ENCODE peak calls at places on chromosome 2, in seven cellular contexts. One of them, this sample, is unnamed.

GRCh38 chr2:85865539-85866164 is 23.1 kb downstream of the ST3GAL5 start:
- DNase-seq in neural progenitor cell: no peak
- DNase-seq in GM23338: no peak
- DNase-seq in OCI-LY7: no peak
- DNase-seq in HCT116: no peak
- DNase-seq in GM23248: peak
- DNase-seq in SK-N-SH: no peak
- DNase-seq in this sample: no peak

GRCh38 chr2:25595393-25595792 is 78.0 kb downstream of the DTNB start:
- DNase-seq in neural progenitor cell: no peak
- DNase-seq in GM23338: no peak
- DNase-seq in OCI-LY7: no peak
- DNase-seq in HCT116: no peak
- DNase-seq in GM23248: no peak
- DNase-seq in SK-N-SH: no peak
- DNase-seq in this sample: no peak

GRCh38 chr2:18741888-18742287 is 152.5 kb upstream of the NT5C1B start:
- DNase-seq in neural progenitor cell: no peak
- DNase-seq in GM23338: peak
- DNase-seq in OCI-LY7: no peak
- DNase-seq in HCT116: no peak
- DNase-seq in GM23248: no peak
- DNase-seq in SK-N-SH: no peak
- DNase-seq in this sample: no peak

GRCh38 chr2:3503046-3503445 is 16.3 kb downstream of the ADI1 start:
- DNase-seq in neural progenitor cell: no peak
- DNase-seq in GM23338: no peak
- DNase-seq in OCI-LY7: no peak
- DNase-seq in HCT116: no peak
- DNase-seq in GM23248: no peak
- DNase-seq in SK-N-SH: no peak
- DNase-seq in this sample: no peak

GRCh38 chr2:130336877-130337734 is 5.6 kb upstream of the IMP4 start:
- DNase-seq in neural progenitor cell: peak
- DNase-seq in GM23338: peak
- DNase-seq in OCI-LY7: no peak
- DNase-seq in HCT116: peak
- DNase-seq in GM23248: peak
- DNase-seq in SK-N-SH: peak
- DNase-seq in this sample: peak

GRCh38 chr2:146068051-146068450 is 1548.1 kb upstream of the ZEB2 start:
- DNase-seq in neural progenitor cell: no peak
- DNase-seq in GM23338: no peak
- DNase-seq in OCI-LY7: no peak
- DNase-seq in HCT116: no peak
- DNase-seq in GM23248: no peak
- DNase-seq in SK-N-SH: no peak
- DNase-seq in this sample: no peak

GRCh38 chr2:170436077-170436943 is 258.4 kb downstream of the MYO3B start:
- DNase-seq in neural progenitor cell: peak
- DNase-seq in GM23338: peak
- DNase-seq in OCI-LY7: no peak
- DNase-seq in HCT116: no peak
- DNase-seq in GM23248: no peak
- DNase-seq in SK-N-SH: no peak
- DNase-seq in this sample: no peak

GRCh38 chr2:237205111-237205541 is 119.4 kb downstream of the COPS8 start:
- DNase-seq in neural progenitor cell: no peak
- DNase-seq in GM23338: no peak
- DNase-seq in OCI-LY7: no peak
- DNase-seq in HCT116: no peak
- DNase-seq in GM23248: no peak
- DNase-seq in SK-N-SH: no peak
- DNase-seq in this sample: no peak

GRCh38 chr2:189165656-189166380 is 13.7 kb downstream of the COL5A2 start:
- DNase-seq in neural progenitor cell: no peak
- DNase-seq in GM23338: no peak
- DNase-seq in OCI-LY7: no peak
- DNase-seq in HCT116: no peak
- DNase-seq in GM23248: peak
- DNase-seq in SK-N-SH: no peak
- DNase-seq in this sample: no peak

GRCh38 chr2:206274434-206275273 is at the start of gene ZDBF2:
- DNase-seq in neural progenitor cell: peak
- DNase-seq in GM23338: peak
- DNase-seq in OCI-LY7: peak
- DNase-seq in HCT116: no peak
- DNase-seq in GM23248: peak
- DNase-seq in SK-N-SH: peak
- DNase-seq in this sample: peak

GRCh38 chr2:174593574-174594203 is 3.9 kb downstream of the WIPF1 start:
- DNase-seq in neural progenitor cell: peak
- DNase-seq in GM23338: peak
- DNase-seq in OCI-LY7: peak
- DNase-seq in HCT116: no peak
- DNase-seq in GM23248: peak
- DNase-seq in SK-N-SH: no peak
- DNase-seq in this sample: peak
- TF ChIP-seq EZH2phosphoT487 in neural progenitor cell: no peak
- TF ChIP-seq EZH2phosphoT487 in GM23338: no peak
- TF ChIP-seq EZH2phosphoT487 in OCI-LY7: no peak
- TF ChIP-seq EZH2phosphoT487 in HCT116: no peak
- TF ChIP-seq EZH2phosphoT487 in GM23248: no peak
- TF ChIP-seq EZH2phosphoT487 in SK-N-SH: no peak
- TF ChIP-seq EZH2phosphoT487 in this sample: no peak

GRCh38 chr2:8617048-8617447 is 64.8 kb upstream of the ID2 start:
- DNase-seq in neural progenitor cell: no peak
- DNase-seq in GM23338: no peak
- DNase-seq in OCI-LY7: no peak
- DNase-seq in HCT116: no peak
- DNase-seq in GM23248: no peak
- DNase-seq in SK-N-SH: no peak
- DNase-seq in this sample: no peak
- TF ChIP-seq EZH2phosphoT487 in neural progenitor cell: no peak
- TF ChIP-seq EZH2phosphoT487 in GM23338: no peak
- TF ChIP-seq EZH2phosphoT487 in OCI-LY7: no peak
- TF ChIP-seq EZH2phosphoT487 in HCT116: no peak
- TF ChIP-seq EZH2phosphoT487 in GM23248: no peak
- TF ChIP-seq EZH2phosphoT487 in SK-N-SH: no peak
- TF ChIP-seq EZH2phosphoT487 in this sample: no peak

DNA sequence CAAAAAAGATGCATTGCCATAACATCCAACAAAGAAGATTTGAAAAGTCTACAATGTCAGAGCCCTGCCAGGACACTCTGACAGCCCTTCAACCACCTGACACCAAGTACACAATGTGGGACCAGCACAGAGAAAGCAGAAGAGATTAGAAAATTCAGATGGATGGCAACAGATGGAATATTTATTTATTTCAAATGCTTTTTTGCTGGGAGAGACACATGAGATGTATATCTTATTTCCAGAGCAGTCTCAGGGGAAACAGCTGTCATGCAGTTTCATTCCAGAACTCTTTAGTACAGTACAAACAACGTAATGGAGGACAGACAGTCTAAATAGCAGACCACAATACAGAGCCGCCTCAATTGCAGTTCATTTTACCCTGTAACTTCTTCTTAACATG is 110.1 kb downstream of the MAIP1 start:
- DNase-seq in neural progenitor cell: no peak
- DNase-seq in GM23338: no peak
- DNase-seq in OCI-LY7: no peak
- DNase-seq in HCT116: no peak
- DNase-seq in GM23248: no peak
- DNase-seq in SK-N-SH: peak
- DNase-seq in this sample: no peak
- TF ChIP-seq EZH2phosphoT487 in neural progenitor cell: no peak
- TF ChIP-seq EZH2phosphoT487 in GM23338: no peak
- TF ChIP-seq EZH2phosphoT487 in OCI-LY7: no peak
- TF ChIP-seq EZH2phosphoT487 in HCT116: no peak
- TF ChIP-seq EZH2phosphoT487 in GM23248: no peak
- TF ChIP-seq EZH2phosphoT487 in SK-N-SH: no peak
- TF ChIP-seq EZH2phosphoT487 in this sample: no peak

DNA sequence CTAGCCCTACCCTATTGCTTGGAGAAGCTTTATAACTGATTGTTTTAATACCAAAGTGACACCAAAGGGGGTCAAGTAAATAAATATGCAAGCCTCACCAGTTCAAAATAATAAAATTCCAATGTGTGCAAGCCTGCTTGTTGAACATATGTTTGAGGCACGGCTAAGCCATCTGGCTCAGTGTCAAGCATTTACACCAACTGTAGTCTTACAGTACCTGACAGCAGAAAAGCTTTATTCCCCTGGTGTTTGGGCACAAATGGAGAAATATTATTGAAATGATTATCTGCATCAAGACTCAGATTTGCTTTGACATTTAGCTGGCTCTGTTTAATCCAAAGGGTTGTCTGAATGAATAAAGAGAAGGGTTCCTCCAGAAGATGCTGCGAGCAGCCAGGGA is 393.3 kb upstream of the GALNT5 start:
- DNase-seq in neural progenitor cell: no peak
- DNase-seq in GM23338: no peak
- DNase-seq in OCI-LY7: no peak
- DNase-seq in HCT116: no peak
- DNase-seq in GM23248: no peak
- DNase-seq in SK-N-SH: no peak
- DNase-seq in this sample: no peak
- TF ChIP-seq EZH2phosphoT487 in neural progenitor cell: no peak
- TF ChIP-seq EZH2phosphoT487 in GM23338: no peak
- TF ChIP-seq EZH2phosphoT487 in OCI-LY7: no peak
- TF ChIP-seq EZH2phosphoT487 in HCT116: no peak
- TF ChIP-seq EZH2phosphoT487 in GM23248: no peak
- TF ChIP-seq EZH2phosphoT487 in SK-N-SH: no peak
- TF ChIP-seq EZH2phosphoT487 in this sample: no peak

GRCh38 chr2:112995346-112995920 is 9.8 kb upstream of the IL36A start:
- DNase-seq in neural progenitor cell: no peak
- DNase-seq in GM23338: no peak
- DNase-seq in OCI-LY7: no peak
- DNase-seq in HCT116: no peak
- DNase-seq in GM23248: no peak
- DNase-seq in SK-N-SH: no peak
- DNase-seq in this sample: no peak
- TF ChIP-seq EZH2phosphoT487 in neural progenitor cell: no peak
- TF ChIP-seq EZH2phosphoT487 in GM23338: no peak
- TF ChIP-seq EZH2phosphoT487 in OCI-LY7: no peak
- TF ChIP-seq EZH2phosphoT487 in HCT116: no peak
- TF ChIP-seq EZH2phosphoT487 in GM23248: no peak
- TF ChIP-seq EZH2phosphoT487 in SK-N-SH: no peak
- TF ChIP-seq EZH2phosphoT487 in this sample: no peak

GRCh38 chr2:218516614-218517013 is 51.5 kb downstream of the USP37 start:
- DNase-seq in neural progenitor cell: peak
- DNase-seq in GM23338: peak
- DNase-seq in OCI-LY7: peak
- DNase-seq in HCT116: peak
- DNase-seq in GM23248: peak
- DNase-seq in SK-N-SH: peak
- DNase-seq in this sample: peak
- TF ChIP-seq EZH2phosphoT487 in neural progenitor cell: no peak
- TF ChIP-seq EZH2phosphoT487 in GM23338: no peak
- TF ChIP-seq EZH2phosphoT487 in OCI-LY7: no peak
- TF ChIP-seq EZH2phosphoT487 in HCT116: no peak
- TF ChIP-seq EZH2phosphoT487 in GM23248: no peak
- TF ChIP-seq EZH2phosphoT487 in SK-N-SH: no peak
- TF ChIP-seq EZH2phosphoT487 in this sample: no peak

This sample was measured in PC-3.